ENCODE peak calls at places on chromosomes 6 and 20, in four cellular contexts. B is fibroblast of lung, F is HepG2, J is SK-N-SH. P is an unnamed sample. For H3K4me1, the result is how much of the 10 kb centered on the place peaks cover.

GRCh38 chr6:130337534-130337933 is 28.3 kb upstream of the TMEM200A start:
- DNase-seq in B (no peak), F (peak), J (no peak), P (no peak)

GRCh38 chr6:132527791-132528190 is 10.3 kb upstream of the TAAR9 start:
- DNase-seq in B (peak), F (no peak), J (no peak), P (no peak)

GRCh38 chr6:141675957-141676356 is 456.8 kb upstream of the GJE1 start:
- DNase-seq in B (peak), F (no peak), J (no peak), P (no peak)

GRCh38 chr20:4997207-4997606 is 4.1 kb downstream of the SLC23A2 start:
- DNase-seq in B (peak), F (no peak), J (no peak), P (no peak)

GRCh38 chr6:76555090-76555489 is 482.6 kb upstream of the IMPG1 start:
- DNase-seq in B (no peak), F (no peak), J (no peak), P (no peak)

GRCh38 chr20:50110141-50111047 is 2.6 kb downstream of the UBE2V1 start:
- DNase-seq in B (peak), F (peak), J (no peak), P (no peak)

GRCh38 chr20:35462351-35462750 is 7.0 kb downstream of the CEP250 start:
- DNase-seq in B (no peak), F (no peak), J (no peak), P (no peak)

GRCh38 chr6:80163754-80164187 is 57.3 kb downstream of the BCKDHB start:
- DNase-seq in B (peak), F (peak), J (no peak), P (no peak)

GRCh38 chr6:143397229-143398222 is 53.0 kb downstream of the ADAT2 start:
- DNase-seq in B (peak), F (peak), J (no peak), P (no peak)

GRCh38 chr6:73339340-73339739 is 14.7 kb downstream of the DPPA5 start:
- DNase-seq in B (peak), F (no peak), J (no peak), P (no peak)

GRCh38 chr6:161366301-161366953 is 92.6 kb upstream of the AGPAT4 start:
- DNase-seq in B (no peak), F (no peak), J (no peak), P (no peak)

GRCh38 chr20:35297153-35297552 is 4.9 kb upstream of the FAM83C start:
- DNase-seq in B (no peak), F (no peak), J (no peak), P (no peak)

GRCh38 chr20:3887870-3888614 is 1.1 kb upstream of the PANK2 start:
- DNase-seq in B (peak), F (no peak), J (no peak), P (no peak)

GRCh38 chr6:56756791-56757582 is 114.3 kb upstream of the DST start:
- DNase-seq in B (peak), F (no peak), J (no peak), P (no peak)

GRCh38 chr6:36623547-36624459 is 29.6 kb downstream of the SRSF3 start:
- DNase-seq in B (peak), F (peak), J (peak), P (peak)
- H3K9ac ChIP-seq in B (no peak), F (no peak), J (no peak), P (no peak)

DNA sequence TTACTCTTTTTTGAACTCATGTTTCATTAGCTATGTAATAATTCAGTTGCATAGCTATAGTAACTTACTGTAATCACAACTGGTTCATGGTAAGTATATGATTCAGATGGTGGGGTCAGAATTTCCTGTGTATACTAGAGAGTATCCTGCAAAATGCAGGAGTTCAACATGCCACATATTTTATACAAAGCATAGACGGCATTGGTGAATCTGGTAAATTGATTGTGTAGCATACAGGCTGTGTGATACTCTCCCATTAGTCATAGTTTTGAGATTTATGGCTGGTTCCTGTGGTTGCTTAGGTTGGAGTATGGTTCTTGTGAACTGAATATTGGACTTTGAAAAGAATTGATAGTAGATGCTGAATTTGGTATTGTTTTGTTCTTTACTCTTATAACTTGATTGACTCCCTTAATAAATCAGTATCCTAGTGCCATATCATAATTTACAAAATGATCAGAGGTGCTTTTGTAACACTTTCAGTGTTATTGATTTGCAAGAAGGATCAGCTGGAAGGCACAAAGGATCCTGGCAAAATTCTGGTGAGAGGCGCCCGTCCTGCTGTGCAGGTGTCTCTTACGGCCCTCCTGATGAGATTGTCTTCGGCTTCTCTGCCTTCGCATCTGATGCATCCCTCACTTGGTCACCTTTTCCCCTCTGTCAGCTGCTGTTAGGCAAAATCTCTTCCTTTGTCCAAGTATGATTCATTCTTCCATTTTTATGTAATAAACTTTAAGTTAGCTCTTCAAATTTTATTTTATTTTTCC is 22.6 kb downstream of the SNX9 start:
- DNase-seq in B (peak), F (no peak), J (no peak), P (no peak)
- H3K4me1 ChIP-seq in B (under half), F (under half), J (under half), P (under half)

GRCh38 chr20:37378785-37379598 is 33.1 kb downstream of the SRC start:
- DNase-seq in B (peak), F (no peak), J (no peak), P (no peak)
- H3K9ac ChIP-seq in B (no peak), F (peak), J (no peak), P (peak)

DNA sequence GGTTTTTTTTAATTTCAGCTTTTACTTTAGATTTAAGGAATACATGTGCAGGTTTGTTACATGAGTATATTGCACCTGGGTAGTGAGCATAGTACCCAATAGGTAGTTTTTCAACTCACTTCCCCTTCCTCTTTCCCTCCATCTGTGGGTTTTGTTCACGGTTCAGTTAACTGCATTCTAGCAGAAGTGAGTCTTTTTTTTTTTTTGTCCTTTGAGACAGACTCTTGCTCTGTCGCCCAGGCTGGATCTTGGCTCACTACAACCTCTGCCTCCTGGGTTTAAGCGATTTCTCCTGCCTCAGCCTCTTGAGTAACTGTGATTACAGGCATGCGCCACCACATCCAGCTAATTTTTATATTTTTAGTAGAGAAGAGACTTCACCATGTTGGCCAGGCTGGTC is 8.7 kb downstream of the UBR2 start:
- DNase-seq in B (no peak), F (no peak), J (no peak), P (no peak)
- H3K4me1 ChIP-seq in B (under half), F (under half), J (under half), P (under half)

DNA sequence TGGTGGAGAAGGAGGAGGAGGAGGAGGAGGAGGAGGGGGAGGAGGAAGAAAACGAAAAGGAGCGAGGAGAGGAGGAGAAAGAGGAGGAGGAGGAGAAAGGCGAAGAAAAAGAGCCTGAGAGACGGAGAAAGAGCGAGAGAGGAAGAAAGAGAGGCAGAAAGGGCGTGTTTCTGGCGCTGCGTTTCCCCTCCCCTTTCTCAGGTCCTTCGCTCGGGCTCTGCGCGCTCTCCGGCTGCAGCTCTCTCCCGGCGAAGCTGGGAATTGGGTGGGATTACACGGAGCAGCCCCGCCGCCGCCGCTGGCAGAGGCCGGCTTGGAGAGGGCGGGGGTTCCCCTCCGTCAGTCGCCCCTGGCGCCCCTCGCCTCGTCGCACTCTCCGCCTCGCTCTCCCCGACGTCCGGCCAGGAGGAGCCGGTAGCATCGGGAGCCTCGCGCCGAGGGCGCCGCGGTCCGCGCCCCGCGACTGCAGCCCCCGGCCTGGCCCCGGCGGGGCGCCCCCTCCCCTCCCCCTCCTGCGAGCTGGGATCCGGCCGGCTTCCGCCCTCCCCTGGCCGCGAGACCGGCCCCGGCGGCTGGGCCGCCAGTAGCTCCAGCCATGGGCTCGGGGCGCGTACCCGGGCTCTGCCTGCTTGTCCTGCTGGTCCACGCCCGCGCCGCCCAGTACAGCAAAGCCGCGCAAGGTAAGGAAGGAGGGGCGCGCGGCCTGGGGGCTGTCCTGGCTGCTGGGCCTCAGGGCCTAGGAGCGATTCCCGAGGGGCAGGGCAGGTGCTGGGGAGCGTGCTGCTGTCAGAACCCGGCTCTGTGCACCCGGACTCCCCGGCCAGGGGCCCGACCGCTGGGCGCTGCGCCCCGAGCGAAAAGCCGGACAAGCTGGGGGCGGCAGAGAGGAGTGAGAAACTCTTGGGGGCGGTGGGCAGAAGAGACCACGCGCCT is at the start of gene SCUBE3:
- DNase-seq in B (peak), F (no peak), J (peak), P (peak)
- H3K9ac ChIP-seq in B (no peak), F (no peak), J (peak), P (peak)

GRCh38 chr6:24907959-24908358 is 27.8 kb downstream of the RIPOR2 start:
- DNase-seq in B (no peak), F (no peak), J (no peak), P (no peak)
- H3K4me1 ChIP-seq in B (under half), F (under half), J (under half), P (under half)

DNA sequence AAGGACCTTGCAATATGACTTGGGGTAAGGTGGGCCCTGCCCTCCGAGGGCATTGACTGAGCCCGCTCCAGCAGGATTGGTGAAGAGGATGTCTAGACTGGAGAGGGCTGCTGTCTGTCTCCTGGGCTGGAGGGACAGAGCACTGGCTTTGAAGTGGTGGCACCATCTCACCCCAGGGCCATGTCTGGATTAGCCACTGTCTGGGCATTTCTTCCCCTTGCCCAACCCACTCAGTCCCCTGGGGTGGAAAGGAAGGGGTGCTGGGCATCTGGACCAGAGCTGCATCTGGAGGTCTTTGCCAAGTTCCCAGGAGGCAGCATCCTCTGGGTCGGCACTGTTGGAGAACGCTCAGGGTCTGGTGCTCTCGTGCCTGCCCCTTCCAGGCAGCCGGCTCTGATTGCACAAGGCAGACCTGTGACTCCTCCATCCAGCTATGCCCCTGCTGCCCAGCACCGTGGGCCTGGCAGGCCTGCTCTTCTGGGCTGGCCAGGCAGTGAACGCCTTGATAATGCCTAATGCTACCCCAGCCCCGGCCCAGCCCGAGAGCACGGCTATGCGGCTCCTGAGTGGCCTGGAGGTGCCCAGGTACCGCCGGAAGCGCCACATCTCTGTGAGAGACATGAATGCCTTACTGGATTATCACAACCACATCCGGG is at the start of gene R3HDML:
- DNase-seq in B (no peak), F (no peak), J (peak), P (no peak)
- H3K9ac ChIP-seq in B (no peak), F (no peak), J (no peak), P (peak)

GRCh38 chr20:21104921-21105320 is 1.2 kb downstream of the LINC00237 start:
- DNase-seq in B (no peak), F (no peak), J (peak), P (no peak)
- H3K4me1 ChIP-seq in B (under half), F (under half), J (under half), P (under half)